ENCODE peak calls at places on chromosomes 16 and 17, in six cellular contexts. One of them, this sample, is unnamed.

GRCh38 chr17:69134112-69134511 is 7.6 kb downstream of the ABCA6 start:
- DNase-seq in PC-9: no peak
- DNase-seq in upper lobe of right lung: no peak
- DNase-seq in neural progenitor cell: peak; percentile 41
- DNase-seq in colonic mucosa: no peak
- DNase-seq in cardiac muscle cell: no peak
- DNase-seq in this sample: no peak

GRCh38 chr17:40566027-40566426 is 755 bp upstream of the CCR7 start:
- DNase-seq in PC-9: no peak
- DNase-seq in upper lobe of right lung: no peak
- DNase-seq in neural progenitor cell: no peak
- DNase-seq in colonic mucosa: no peak
- DNase-seq in cardiac muscle cell: no peak
- DNase-seq in this sample: no peak

GRCh38 chr17:44349553-44350070 is 4.5 kb downstream of the GRN start:
- DNase-seq in PC-9: no peak
- DNase-seq in upper lobe of right lung: no peak
- DNase-seq in neural progenitor cell: no peak
- DNase-seq in colonic mucosa: no peak
- DNase-seq in cardiac muscle cell: no peak
- DNase-seq in this sample: no peak

GRCh38 chr17:81682565-81683207 is 911 bp downstream of the ARL16 start:
- DNase-seq in PC-9: no peak
- DNase-seq in upper lobe of right lung: no peak
- DNase-seq in neural progenitor cell: peak; percentile 44
- DNase-seq in colonic mucosa: no peak
- DNase-seq in cardiac muscle cell: no peak
- DNase-seq in this sample: no peak

GRCh38 chr16:20899503-20900298 is 457 bp downstream of the DCUN1D3 start:
- DNase-seq in PC-9: no peak
- DNase-seq in upper lobe of right lung: no peak
- DNase-seq in neural progenitor cell: no peak
- DNase-seq in colonic mucosa: peak; percentile 48
- DNase-seq in cardiac muscle cell: peak; percentile 20
- DNase-seq in this sample: no peak

GRCh38 chr17:73359987-73360410 is 48.2 kb upstream of the CDC42EP4 start:
- DNase-seq in PC-9: peak; percentile 76
- DNase-seq in upper lobe of right lung: peak; percentile 93
- DNase-seq in neural progenitor cell: peak; percentile 65
- DNase-seq in colonic mucosa: peak; percentile 71
- DNase-seq in cardiac muscle cell: no peak
- DNase-seq in this sample: no peak

GRCh38 chr17:4551141-4551540 is 4.0 kb downstream of the MYBBP1A start:
- DNase-seq in PC-9: no peak
- DNase-seq in upper lobe of right lung: no peak
- DNase-seq in neural progenitor cell: no peak
- DNase-seq in colonic mucosa: no peak
- DNase-seq in cardiac muscle cell: no peak
- DNase-seq in this sample: no peak

GRCh38 chr16:12793120-12793889 is 10.4 kb downstream of the CPPED1 start:
- DNase-seq in PC-9: no peak
- DNase-seq in upper lobe of right lung: no peak
- DNase-seq in neural progenitor cell: peak; percentile 24
- DNase-seq in colonic mucosa: no peak
- DNase-seq in cardiac muscle cell: no peak
- DNase-seq in this sample: no peak

GRCh38 chr16:50316102-50316847 is 49.9 kb downstream of the ADCY7 start:
- DNase-seq in PC-9: no peak
- DNase-seq in upper lobe of right lung: no peak
- DNase-seq in neural progenitor cell: no peak
- DNase-seq in colonic mucosa: no peak
- DNase-seq in cardiac muscle cell: no peak
- DNase-seq in this sample: no peak

GRCh38 chr16:59355704-59356103 is 621.6 kb upstream of the GOT2 start:
- DNase-seq in PC-9: no peak
- DNase-seq in upper lobe of right lung: no peak
- DNase-seq in neural progenitor cell: no peak
- DNase-seq in colonic mucosa: no peak
- DNase-seq in cardiac muscle cell: no peak
- DNase-seq in this sample: no peak

GRCh38 chr17:45316271-45317112 is at the start of gene MAP3K14:
- DNase-seq in PC-9: no peak
- DNase-seq in upper lobe of right lung: peak; percentile 92
- DNase-seq in neural progenitor cell: peak; percentile 89
- DNase-seq in colonic mucosa: peak; percentile 69
- DNase-seq in cardiac muscle cell: peak; percentile 86
- DNase-seq in this sample: peak; percentile 56

GRCh38 chr17:7237761-7238417 is 1.4 kb downstream of the PHF23 start:
- DNase-seq in PC-9: no peak
- DNase-seq in upper lobe of right lung: peak; percentile 94
- DNase-seq in neural progenitor cell: peak; percentile 92
- DNase-seq in colonic mucosa: peak; percentile 95
- DNase-seq in cardiac muscle cell: peak; percentile 77
- DNase-seq in this sample: peak; percentile 62

GRCh38 chr17:33038740-33039139 is 47.1 kb downstream of the SPACA3 start:
- DNase-seq in PC-9: no peak
- DNase-seq in upper lobe of right lung: no peak
- DNase-seq in neural progenitor cell: peak; percentile 85
- DNase-seq in colonic mucosa: peak; percentile 52
- DNase-seq in cardiac muscle cell: peak; percentile 58
- DNase-seq in this sample: no peak

GRCh38 chr16:73750639-73751038 is 546.0 kb upstream of the PSMD7 start:
- DNase-seq in PC-9: no peak
- DNase-seq in upper lobe of right lung: no peak
- DNase-seq in neural progenitor cell: no peak
- DNase-seq in colonic mucosa: no peak
- DNase-seq in cardiac muscle cell: no peak
- DNase-seq in this sample: no peak

GRCh38 chr17:31754239-31754945 is 104.7 kb downstream of the COPRS start:
- DNase-seq in PC-9: peak; percentile 75
- DNase-seq in upper lobe of right lung: no peak
- DNase-seq in neural progenitor cell: no peak
- DNase-seq in colonic mucosa: no peak
- DNase-seq in cardiac muscle cell: no peak
- DNase-seq in this sample: no peak

GRCh38 chr16:48053346-48053745 is 102.4 kb downstream of the ABCC12 start:
- DNase-seq in PC-9: peak; percentile 77
- DNase-seq in upper lobe of right lung: peak; percentile 70
- DNase-seq in neural progenitor cell: peak; percentile 73
- DNase-seq in colonic mucosa: no peak
- DNase-seq in cardiac muscle cell: peak; percentile 43
- DNase-seq in this sample: no peak

GRCh38 chr16:22217890-22218730 is 12.0 kb downstream of the EEF2K start:
- DNase-seq in PC-9: no peak
- DNase-seq in upper lobe of right lung: no peak
- DNase-seq in neural progenitor cell: no peak
- DNase-seq in colonic mucosa: no peak
- DNase-seq in cardiac muscle cell: no peak
- DNase-seq in this sample: no peak

GRCh38 chr16:84228321-84228838 is 11.4 kb downstream of the KCNG4 start:
- DNase-seq in PC-9: peak; percentile 84
- DNase-seq in upper lobe of right lung: peak; percentile 81
- DNase-seq in neural progenitor cell: peak; percentile 31
- DNase-seq in colonic mucosa: peak; percentile 23
- DNase-seq in cardiac muscle cell: no peak
- DNase-seq in this sample: no peak

GRCh38 chr16:86042996-86043725 is 144.2 kb downstream of the IRF8 start:
- DNase-seq in PC-9: no peak
- DNase-seq in upper lobe of right lung: peak; percentile 52
- DNase-seq in neural progenitor cell: no peak
- DNase-seq in colonic mucosa: no peak
- DNase-seq in cardiac muscle cell: no peak
- DNase-seq in this sample: no peak

GRCh38 chr17:6492892-6493674 is 48.8 kb downstream of the PIMREG start:
- DNase-seq in PC-9: no peak
- DNase-seq in upper lobe of right lung: peak; percentile 30
- DNase-seq in neural progenitor cell: no peak
- DNase-seq in colonic mucosa: no peak
- DNase-seq in cardiac muscle cell: no peak
- DNase-seq in this sample: no peak

GRCh38 chr17:38825762-38826247 is 684 bp upstream of the CWC25 start:
- DNase-seq in PC-9: no peak
- DNase-seq in upper lobe of right lung: no peak
- DNase-seq in neural progenitor cell: no peak
- DNase-seq in colonic mucosa: no peak
- DNase-seq in cardiac muscle cell: no peak
- DNase-seq in this sample: no peak

GRCh38 chr17:50685691-50686493 is 21.8 kb downstream of the ANKRD40 start:
- DNase-seq in PC-9: no peak
- DNase-seq in upper lobe of right lung: peak; percentile 48
- DNase-seq in neural progenitor cell: no peak
- DNase-seq in colonic mucosa: no peak
- DNase-seq in cardiac muscle cell: no peak
- DNase-seq in this sample: no peak

GRCh38 chr17:68675723-68676122 is 74.6 kb upstream of the FAM20A start:
- DNase-seq in PC-9: no peak
- DNase-seq in upper lobe of right lung: no peak
- DNase-seq in neural progenitor cell: no peak
- DNase-seq in colonic mucosa: no peak
- DNase-seq in cardiac muscle cell: no peak
- DNase-seq in this sample: no peak

GRCh38 chr17:78258323-78259229 is 27.1 kb downstream of the TMEM235 start:
- DNase-seq in PC-9: no peak
- DNase-seq in upper lobe of right lung: peak; percentile 82
- DNase-seq in neural progenitor cell: peak; percentile 8
- DNase-seq in colonic mucosa: no peak
- DNase-seq in cardiac muscle cell: no peak
- DNase-seq in this sample: no peak

GRCh38 chr16:66950971-66951790 is 9.9 kb upstream of the CES3 start:
- DNase-seq in PC-9: no peak
- DNase-seq in upper lobe of right lung: no peak
- DNase-seq in neural progenitor cell: no peak
- DNase-seq in colonic mucosa: no peak
- DNase-seq in cardiac muscle cell: no peak
- DNase-seq in this sample: no peak

GRCh38 chr16:89672177-89672941 is 14.1 kb upstream of the CDK10 start:
- DNase-seq in PC-9: no peak
- DNase-seq in upper lobe of right lung: no peak
- DNase-seq in neural progenitor cell: no peak
- DNase-seq in colonic mucosa: no peak
- DNase-seq in cardiac muscle cell: no peak
- DNase-seq in this sample: no peak

DNA sequence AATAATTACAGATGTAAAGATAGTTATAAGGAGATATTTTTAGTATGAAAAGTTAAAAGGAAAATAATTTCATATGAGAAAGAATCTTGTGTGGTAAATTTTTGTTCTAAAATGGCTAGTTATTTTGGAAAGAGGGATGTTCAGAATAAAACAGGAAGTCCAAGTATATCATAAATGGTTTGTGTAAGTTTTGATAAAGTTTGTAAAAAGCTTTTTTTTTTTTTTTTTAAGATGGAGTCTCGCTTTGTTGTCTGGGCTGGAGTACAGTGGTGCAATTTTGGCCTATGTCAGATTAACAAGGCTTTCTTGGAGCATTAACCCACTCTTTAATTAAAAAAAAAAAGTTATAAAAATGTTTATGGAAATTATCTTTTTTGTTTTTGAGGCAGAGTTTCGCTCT is 8.2 kb upstream of the CDK10 start:
- DNase-seq in PC-9: no peak
- DNase-seq in upper lobe of right lung: no peak
- DNase-seq in neural progenitor cell: peak; percentile 32
- DNase-seq in colonic mucosa: no peak
- DNase-seq in cardiac muscle cell: no peak
- DNase-seq in this sample: no peak
- H3K9me3 ChIP-seq in PC-9: peaks cover 15% of the 10 kb centered on the region
- H3K9me3 ChIP-seq in upper lobe of right lung: no peaks in the 10 kb centered on the region
- H3K9me3 ChIP-seq in neural progenitor cell: peaks cover 22% of the 10 kb centered on the region
- H3K9me3 ChIP-seq in colonic mucosa: no peaks in the 10 kb centered on the region
- H3K9me3 ChIP-seq in cardiac muscle cell: no peaks in the 10 kb centered on the region
- H3K9me3 ChIP-seq in this sample: no peaks in the 10 kb centered on the region

GRCh38 chr17:63853260-63853659 is 10.8 kb upstream of the SMARCD2 start:
- DNase-seq in PC-9: no peak
- DNase-seq in upper lobe of right lung: no peak
- DNase-seq in neural progenitor cell: no peak
- DNase-seq in colonic mucosa: no peak
- DNase-seq in cardiac muscle cell: no peak
- DNase-seq in this sample: no peak
- H3K27ac ChIP-seq in PC-9: no peak overlapping the region
- H3K27ac ChIP-seq in upper lobe of right lung: no peak overlapping the region
- H3K27ac ChIP-seq in neural progenitor cell: no peak overlapping the region
- H3K27ac ChIP-seq in colonic mucosa: no peak overlapping the region
- H3K27ac ChIP-seq in cardiac muscle cell: no peak overlapping the region
- H3K27ac ChIP-seq in this sample: no peak overlapping the region

GRCh38 chr16:81519298-81520150 is 74.9 kb downstream of the CMIP start:
- DNase-seq in PC-9: no peak
- DNase-seq in upper lobe of right lung: peak; percentile 51
- DNase-seq in neural progenitor cell: no peak
- DNase-seq in colonic mucosa: no peak
- DNase-seq in cardiac muscle cell: no peak
- DNase-seq in this sample: no peak
- H3K4me3 ChIP-seq in PC-9: no peak overlapping the region
- H3K4me3 ChIP-seq in upper lobe of right lung: no peak overlapping the region
- H3K4me3 ChIP-seq in neural progenitor cell: no peak overlapping the region
- H3K4me3 ChIP-seq in colonic mucosa: no peak overlapping the region
- H3K4me3 ChIP-seq in cardiac muscle cell: no peak overlapping the region
- H3K4me3 ChIP-seq in this sample: no peak overlapping the region

DNA sequence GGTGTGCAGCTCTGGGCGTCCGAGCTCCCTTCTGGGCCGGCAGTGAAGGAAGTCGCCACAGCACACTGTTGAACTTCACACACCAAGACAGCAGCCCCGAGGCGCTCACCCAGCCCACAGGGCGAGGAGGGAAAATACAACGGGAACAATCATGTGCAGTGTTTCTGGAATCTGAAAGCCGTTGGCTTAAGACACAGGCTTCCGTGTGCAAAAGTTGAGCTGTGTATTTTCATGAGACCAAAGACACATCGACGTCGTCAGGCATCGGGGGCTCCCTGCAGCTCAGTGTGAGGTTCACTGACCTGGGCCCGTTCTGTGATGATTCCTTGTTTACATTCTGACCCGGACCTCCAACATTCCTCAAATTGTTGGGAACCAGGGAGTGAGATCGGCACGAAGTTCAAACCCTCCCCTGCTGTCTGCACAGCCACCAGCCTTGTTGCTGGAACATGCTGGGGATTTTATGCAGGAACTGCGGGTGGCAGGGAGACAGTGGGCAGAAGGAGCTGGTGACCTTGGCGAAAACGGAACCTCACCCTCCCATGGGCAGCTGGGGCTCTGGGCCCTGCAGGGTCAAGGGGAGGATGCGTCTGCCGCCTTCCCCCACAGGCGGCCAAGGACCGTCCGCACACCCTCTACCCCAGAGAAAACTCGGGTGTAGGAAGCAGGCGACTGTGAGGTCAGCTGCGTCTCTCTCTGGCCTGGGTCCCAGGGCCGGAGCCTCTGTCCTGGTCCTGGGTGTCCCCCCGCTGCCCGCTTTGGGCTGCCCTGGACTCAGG is 72.2 kb downstream of the METRNL start:
- DNase-seq in PC-9: no peak
- DNase-seq in upper lobe of right lung: no peak
- DNase-seq in neural progenitor cell: no peak
- DNase-seq in colonic mucosa: no peak
- DNase-seq in cardiac muscle cell: no peak
- DNase-seq in this sample: no peak
- H3K9me3 ChIP-seq in PC-9: no peaks in the 10 kb centered on the region
- H3K9me3 ChIP-seq in upper lobe of right lung: no peaks in the 10 kb centered on the region
- H3K9me3 ChIP-seq in neural progenitor cell: no peaks in the 10 kb centered on the region
- H3K9me3 ChIP-seq in colonic mucosa: no peaks in the 10 kb centered on the region
- H3K9me3 ChIP-seq in cardiac muscle cell: no peaks in the 10 kb centered on the region
- H3K9me3 ChIP-seq in this sample: no peaks in the 10 kb centered on the region